ENCODE peak calls at places on chromosome 16, in nine cellular contexts. T is kidney epithelial cell, P is WTC11, N is omental fat pad, O is dorsolateral prefrontal cortex, K is AG09309, A is astrocyte of the cerebellum, Y is astrocyte, F is pancreas. B is an unnamed sample.
A peak's percentile ranks its signal among the peaks of the same experiment; 100 is the strongest.

GRCh38 chr16:31190818-31191444 is 11.0 kb downstream of the FUS start:
- DNase-seq in K (no peak), Y (no peak), T (no peak), O (no peak), A (no peak), N (no peak), P (no peak), F (no peak), B (no peak)

GRCh38 chr16:65816556-65816955 is 549.9 kb upstream of the CDH5 start:
- DNase-seq in N (no peak), Y (no peak), O (no peak), T (no peak), A (no peak), F (no peak), K (no peak), P (no peak), B (no peak)

GRCh38 chr16:80527297-80527696 is 13.5 kb upstream of the DYNLRB2 start:
- DNase-seq in K (no peak), F (no peak), O (no peak), Y (peak; percentile 4), A (no peak), T (no peak), P (peak; percentile 62), N (no peak), B (no peak)

GRCh38 chr16:88702364-88703210 is 3.6 kb downstream of the RNF166 start:
- DNase-seq in A (no peak), P (no peak), O (no peak), T (no peak), N (no peak), F (no peak), Y (no peak), K (no peak), B (no peak)

GRCh38 chr16:88815901-88816589 is 4.3 kb upstream of the APRT start:
- DNase-seq in Y (no peak), O (no peak), P (peak; percentile 69), T (no peak), K (no peak), F (no peak), A (no peak), N (no peak), B (peak; percentile 66)

GRCh38 chr16:88758227-88758943 is 26.6 kb downstream of the PIEZO1 start:
- DNase-seq in K (no peak), F (no peak), A (no peak), O (no peak), T (no peak), N (no peak), P (no peak), Y (no peak), B (no peak)

GRCh38 chr16:85204242-85205010 is 92.2 kb upstream of the CIBAR2 start:
- DNase-seq in Y (peak; percentile 82), O (no peak), N (no peak), K (peak; percentile 54), P (no peak), A (no peak), F (no peak), T (no peak), B (no peak)

GRCh38 chr16:87956169-87956770 is 5.0 kb downstream of the BANP start:
- DNase-seq in K (no peak), A (no peak), P (no peak), N (no peak), F (no peak), O (no peak), T (no peak), Y (peak; percentile 65), B (peak; percentile 51)

GRCh38 chr16:79740153-79740720 is 139.7 kb upstream of the MAF start:
- DNase-seq in T (no peak), Y (no peak), A (no peak), N (no peak), O (no peak), K (no peak), F (no peak), P (no peak), B (no peak)

GRCh38 chr16:81831722-81832126 is 52.6 kb downstream of the PLCG2 start:
- DNase-seq in K (no peak), F (peak; percentile 53), N (no peak), O (no peak), P (peak; percentile 32), Y (peak; percentile 20), A (no peak), T (no peak), B (peak; percentile 69)

GRCh38 chr16:83015871-83016270 is 389.1 kb downstream of the CDH13 start:
- DNase-seq in F (no peak), Y (no peak), A (no peak), T (no peak), O (no peak), N (no peak), P (no peak), K (peak; percentile 47), B (no peak)

GRCh38 chr16:23146877-23147601 is 2.2 kb downstream of the USP31 start:
- DNase-seq in N (no peak), O (no peak), P (no peak), Y (no peak), T (no peak), F (no peak), K (no peak), A (no peak), B (no peak)

GRCh38 chr16:2008009-2008526 is 1.6 kb downstream of the ZNF598 start:
- DNase-seq in T (no peak), N (no peak), O (no peak), A (no peak), P (no peak), K (peak; percentile 68), F (peak; percentile 31), Y (peak; percentile 57), B (no peak)

GRCh38 chr16:73082608-73083007 is 34.7 kb upstream of the ZFHX3 start:
- DNase-seq in K (peak; percentile 98), P (no peak), N (no peak), A (peak; percentile 39), T (peak; percentile 90), Y (peak; percentile 90), O (no peak), F (no peak), B (no peak)

GRCh38 chr16:3087836-3088235 is 11.3 kb downstream of the ZSCAN10 start:
- DNase-seq in T (no peak), Y (no peak), F (no peak), K (no peak), P (no peak), N (no peak), A (no peak), O (no peak), B (no peak)

GRCh38 chr16:3086596-3087242 is 12.4 kb downstream of the ZSCAN10 start:
- DNase-seq in Y (no peak), F (no peak), T (no peak), P (no peak), A (no peak), O (no peak), N (no peak), K (no peak), B (no peak)

GRCh38 chr16:3085868-3086595 is 13.1 kb downstream of the ZSCAN10 start:
- DNase-seq in N (no peak), A (no peak), Y (no peak), O (no peak), T (no peak), K (no peak), F (no peak), P (no peak), B (no peak)

GRCh38 chr16:3088450-3088849 is 10.6 kb downstream of the ZSCAN10 start:
- DNase-seq in K (no peak), T (no peak), P (no peak), A (no peak), F (no peak), Y (no peak), N (no peak), O (no peak), B (no peak)

DNA sequence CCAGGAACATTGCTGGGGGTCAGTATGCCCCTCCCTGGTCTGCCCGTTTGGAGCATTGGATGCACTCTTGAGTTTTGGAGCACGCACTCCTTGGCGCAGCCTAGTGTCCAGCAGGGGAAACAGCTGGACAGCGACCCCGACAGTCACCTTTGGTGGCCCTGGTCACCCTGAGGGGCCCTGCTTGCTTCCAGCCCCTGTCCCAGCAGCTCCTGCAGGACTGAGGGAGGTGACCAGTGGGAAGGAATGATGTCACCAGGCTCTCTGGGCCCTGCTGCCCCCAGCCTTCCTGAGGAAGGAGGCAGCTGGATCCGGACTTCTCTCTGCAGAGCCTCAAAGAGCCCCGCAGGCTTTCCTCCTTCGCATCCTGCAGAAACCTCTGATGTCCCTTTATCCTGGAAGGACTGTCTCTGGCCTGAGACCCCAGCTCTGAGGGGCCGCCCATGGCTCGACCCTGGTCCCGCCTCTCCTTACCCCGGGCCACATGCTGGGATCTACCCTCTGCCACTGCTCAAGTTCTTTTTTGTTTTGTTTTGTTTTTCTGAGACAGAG is 11.8 kb downstream of the ZSCAN10 start:
- DNase-seq in O (no peak), T (no peak), A (no peak), F (no peak), Y (no peak), P (peak; percentile 50), N (no peak), K (no peak), B (no peak)
- TF ChIP-seq CTCF in O (no peak), T (peak; percentile 9), A (peak; percentile 4), F (no peak), Y (no peak), P (no peak), N (no peak), K (peak; percentile 18), B (no peak)

GRCh38 chr16:13568803-13569202 is 351.2 kb upstream of the ERCC4 start:
- DNase-seq in F (no peak), A (no peak), K (no peak), N (no peak), P (no peak), Y (no peak), T (no peak), O (no peak), B (no peak)
- TF ChIP-seq CTCF in F (no peak), A (no peak), K (no peak), N (no peak), P (no peak), Y (no peak), T (no peak), O (no peak), B (no peak)

GRCh38 chr16:62194828-62195227 is 158.6 kb upstream of the CDH8 start:
- DNase-seq in K (no peak), A (no peak), Y (no peak), F (no peak), P (no peak), O (no peak), N (no peak), T (no peak), B (no peak)

GRCh38 chr16:62190426-62190825 is 154.2 kb upstream of the CDH8 start:
- DNase-seq in T (peak; percentile 1), N (no peak), F (no peak), A (peak; percentile 11), K (no peak), P (no peak), O (no peak), Y (peak; percentile 2), B (no peak)
- TF ChIP-seq CTCF in T (peak; percentile 80), N (no peak), F (no peak), A (peak; percentile 82), K (peak; percentile 24), P (peak; percentile 56), O (peak; percentile 75), Y (peak; percentile 63), B (no peak)

DNA sequence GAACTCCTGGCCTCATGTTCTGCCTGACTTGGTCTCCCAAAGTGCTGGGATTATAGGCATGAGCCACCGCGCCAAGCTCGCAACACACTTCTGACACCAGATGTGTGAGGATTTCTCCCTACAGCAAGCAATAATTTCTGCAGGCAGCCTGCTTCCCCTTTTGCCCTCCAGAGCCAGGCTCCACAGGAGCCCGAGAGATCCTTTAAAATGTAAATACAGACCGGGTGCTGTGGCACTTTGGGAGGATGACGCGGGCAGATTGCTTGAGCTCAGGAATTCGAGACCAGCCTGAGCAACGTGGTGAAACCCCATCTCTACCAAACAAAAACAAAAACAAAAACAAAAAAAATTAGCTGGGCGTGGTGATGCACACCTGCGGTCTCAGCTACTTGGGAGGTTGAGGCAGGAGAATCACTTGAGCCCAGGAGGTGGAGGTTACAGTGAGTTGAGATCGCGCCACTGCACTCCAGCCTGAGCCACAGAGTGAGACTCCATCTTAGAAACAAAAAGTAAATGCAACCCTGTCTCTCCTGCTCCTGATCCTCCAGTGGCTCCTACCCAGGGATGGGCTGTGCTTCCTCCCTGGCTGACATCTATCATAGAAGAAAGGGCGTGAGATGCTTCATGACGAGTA is 14.7 kb downstream of the C16orf96 start:
- DNase-seq in T (no peak), P (peak; percentile 81), K (no peak), O (no peak), A (no peak), F (no peak), N (no peak), Y (no peak), B (no peak)
- TF ChIP-seq CTCF in T (no peak), P (no peak), K (no peak), O (no peak), A (no peak), F (no peak), N (no peak), Y (no peak), B (no peak)